ENCODE peak calls at places on chromosomes 3 and 15, in ten cellular contexts. V, A, X, Z, L, C, B, I, P and W are unnamed samples. For H3K4me1, the result is how much of the 10 kb centered on the place peaks cover.

GRCh38 chr3:122562923-122563716 is 980 bp downstream of the PARP9 start:
- DNase-seq in V (no peak), A (no peak), X (no peak), Z (no peak), L (no peak), C (no peak), B (no peak), I (no peak), P (no peak), W (no peak)

GRCh38 chr15:64695571-64695992 is 79.8 kb downstream of the RBPMS2 start:
- DNase-seq in V (no peak), A (no peak), X (no peak), Z (no peak), L (peak), C (no peak), B (no peak), I (no peak), P (no peak), W (no peak)

GRCh38 chr15:69443032-69443611 is 9.5 kb upstream of the RPLP1 start:
- DNase-seq in V (no peak), A (no peak), X (no peak), Z (no peak), L (no peak), C (no peak), B (no peak), I (no peak), P (no peak), W (no peak)

GRCh38 chr3:120420855-120421570 is 29.8 kb downstream of the FSTL1 start:
- DNase-seq in V (no peak), A (no peak), X (no peak), Z (no peak), L (no peak), C (no peak), B (no peak), I (no peak), P (no peak), W (no peak)

GRCh38 chr3:193389335-193389734 is 10.8 kb upstream of the ATP13A5 start:
- DNase-seq in V (peak), A (no peak), X (no peak), Z (no peak), L (no peak), C (no peak), B (no peak), I (no peak), P (no peak), W (no peak)

GRCh38 chr3:123783811-123784210 is 100.3 kb downstream of the MYLK start:
- DNase-seq in V (no peak), A (no peak), X (no peak), Z (no peak), L (no peak), C (no peak), B (peak), I (no peak), P (no peak), W (no peak)

GRCh38 chr3:150268426-150269321 is 139.4 kb upstream of the TSC22D2 start:
- DNase-seq in V (no peak), A (no peak), X (no peak), Z (no peak), L (no peak), C (no peak), B (no peak), I (no peak), P (no peak), W (no peak)

GRCh38 chr3:188217011-188217463 is 63.1 kb downstream of the LPP start:
- DNase-seq in V (no peak), A (no peak), X (no peak), Z (no peak), L (no peak), C (no peak), B (no peak), I (no peak), P (no peak), W (no peak)

GRCh38 chr3:76490064-76490463 is 549.8 kb upstream of the ROBO2 start:
- DNase-seq in V (no peak), A (no peak), X (no peak), Z (no peak), L (no peak), C (no peak), B (no peak), I (no peak), P (no peak), W (no peak)

GRCh38 chr3:26118165-26118564 is 328.3 kb downstream of the OXSM start:
- DNase-seq in V (peak), A (no peak), X (no peak), Z (no peak), L (no peak), C (no peak), B (peak), I (no peak), P (no peak), W (no peak)

DNA sequence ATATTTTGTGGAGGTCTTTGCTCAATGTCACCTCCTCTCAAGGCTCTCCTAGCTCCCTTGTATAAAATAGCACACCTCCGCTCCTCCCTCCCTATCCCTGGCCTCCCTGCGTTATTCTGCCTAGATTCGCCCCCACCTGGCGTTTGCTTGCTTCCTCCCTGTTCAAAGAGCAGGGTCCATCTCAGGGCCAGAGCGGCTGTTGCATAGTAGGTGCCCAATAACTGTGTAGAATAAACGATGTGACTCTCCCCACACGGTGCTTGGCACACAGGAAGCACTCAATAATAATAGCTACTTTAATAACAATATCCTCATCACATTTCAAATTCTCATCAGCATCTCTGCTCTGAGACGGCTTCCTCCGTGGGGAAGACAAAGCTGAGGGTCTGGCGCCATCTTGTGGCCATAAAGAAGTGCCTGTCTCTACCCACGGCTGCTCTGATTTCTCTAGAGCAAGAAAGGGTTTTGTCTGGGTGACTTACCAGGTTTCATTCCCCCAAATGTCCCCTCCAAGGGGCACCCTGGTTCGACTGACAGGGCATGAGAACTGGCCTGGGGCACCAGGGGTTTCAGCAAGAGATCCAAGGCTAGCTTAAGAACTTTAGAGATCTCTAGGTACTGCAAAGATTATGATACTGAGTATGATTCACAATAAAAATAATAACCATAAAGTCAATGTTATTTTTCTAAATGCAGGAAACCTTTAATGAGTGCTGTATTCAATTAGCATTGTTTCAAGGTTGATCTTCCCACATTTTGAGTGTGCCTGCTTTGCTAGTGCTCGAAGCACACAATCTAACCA is 16.1 kb downstream of the CD276 start:
- DNase-seq in V (peak), A (peak), X (peak), Z (peak), L (peak), C (no peak), B (peak), I (peak), P (peak), W (peak)
- H3K4me1 ChIP-seq in V (under half), A (under half), X (under half), Z (under half), L (under half), C (under half), B (under half), I (under half), P (under half), W (under half)

GRCh38 chr3:71039332-71039731 is 544.2 kb downstream of the FOXP1 start:
- DNase-seq in V (no peak), A (no peak), X (peak), Z (no peak), L (no peak), C (no peak), B (no peak), I (no peak), P (no peak), W (peak)
- H3K4me1 ChIP-seq in V (under half), A (under half), X (half or more), Z (under half), L (under half), C (under half), B (under half), I (under half), P (under half), W (half or more)

DNA sequence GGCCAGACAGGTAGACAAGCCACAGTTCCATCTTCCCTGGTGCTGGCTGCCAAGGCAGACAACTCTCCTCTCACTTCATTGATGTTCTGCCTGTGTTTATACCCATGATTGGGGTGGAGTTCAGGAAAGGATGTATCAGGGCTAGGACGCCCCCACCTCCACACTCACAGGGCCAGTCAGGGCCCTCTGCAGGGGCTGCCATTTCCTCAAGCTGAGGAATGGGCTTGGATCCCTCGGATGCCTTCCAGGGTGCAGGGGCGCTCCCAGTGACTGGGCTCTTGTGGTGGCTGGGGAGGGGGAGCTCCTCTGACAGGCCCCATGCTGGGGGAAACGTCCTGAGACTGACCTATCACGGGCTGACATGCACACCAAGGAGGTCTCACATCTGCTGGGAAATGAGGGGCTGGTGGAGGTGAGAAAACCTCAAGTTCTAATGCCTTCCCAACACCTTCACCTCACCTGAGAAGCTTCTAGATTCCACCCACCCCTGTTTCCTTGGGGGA is 31.4 kb downstream of the SEMA7A start:
- DNase-seq in V (no peak), A (no peak), X (no peak), Z (no peak), L (no peak), C (no peak), B (no peak), I (no peak), P (no peak), W (no peak)
- H3K4me1 ChIP-seq in V (under half), A (under half), X (under half), Z (under half), L (half or more), C (under half), B (under half), I (under half), P (under half), W (under half)

GRCh38 chr3:159221335-159221734 is 419.5 kb downstream of the MFSD1 start:
- DNase-seq in V (no peak), A (no peak), X (no peak), Z (no peak), L (no peak), C (no peak), B (no peak), I (no peak), P (no peak), W (no peak)
- H3K4me1 ChIP-seq in V (under half), A (under half), X (under half), Z (under half), L (under half), C (under half), B (under half), I (under half), P (under half), W (under half)

GRCh38 chr15:88655780-88656488 is 17.1 kb downstream of the ISG20 start:
- DNase-seq in V (no peak), A (no peak), X (peak), Z (no peak), L (no peak), C (no peak), B (no peak), I (no peak), P (no peak), W (no peak)
- H3K4me1 ChIP-seq in V (under half), A (under half), X (half or more), Z (under half), L (under half), C (under half), B (under half), I (under half), P (under half), W (half or more)

DNA sequence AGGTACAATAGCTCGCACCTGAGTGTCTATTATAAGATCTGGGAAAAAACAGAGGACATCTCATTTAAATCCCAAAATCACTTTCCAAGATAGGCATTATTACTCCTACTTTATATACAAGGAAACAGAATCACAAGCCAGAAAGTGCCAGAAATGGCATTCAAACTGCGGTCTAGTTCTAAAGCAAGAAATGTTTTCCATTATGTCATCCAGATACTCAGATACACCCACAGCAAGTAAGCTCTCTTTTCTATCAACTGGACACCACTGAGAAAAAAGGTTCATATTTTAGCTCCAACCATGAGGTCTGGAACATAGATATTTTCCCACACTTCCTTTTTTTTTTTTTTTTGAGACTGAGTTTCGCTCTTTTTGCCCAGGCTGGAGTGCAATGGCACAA is 8.1 kb downstream of the SLC33A1 start:
- DNase-seq in V (no peak), A (no peak), X (no peak), Z (no peak), L (no peak), C (no peak), B (no peak), I (no peak), P (no peak), W (no peak)
- H3K4me1 ChIP-seq in V (under half), A (under half), X (under half), Z (under half), L (under half), C (under half), B (under half), I (under half), P (under half), W (half or more)

GRCh38 chr15:58732620-58733363 is 16.7 kb downstream of the ADAM10 start:
- DNase-seq in V (no peak), A (no peak), X (no peak), Z (no peak), L (no peak), C (no peak), B (no peak), I (no peak), P (no peak), W (no peak)
- H3K4me1 ChIP-seq in V (under half), A (under half), X (under half), Z (under half), L (under half), C (under half), B (under half), I (under half), P (under half), W (half or more)